ENCODE peak calls at places on chromosome 3, in six cellular contexts. H is endothelial cell of umbilical vein; D is NCI-H1092; X is stimulated activated naive CD4-positive, alpha-beta T cell; J is DMS 273 treated with DMSO at 0.1 percent for 48 hours; A is breast epithelium. Z is an unnamed sample.

GRCh38 chr3:108329947-108330346 is 33.6 kb downstream of the HHLA2 start:
- DNase-seq in D (no peak), A (no peak), J (no peak), H (no peak), X (no peak), Z (no peak)

GRCh38 chr3:63519426-63519825 is 133.0 kb upstream of the SNTN start:
- DNase-seq in H (no peak), A (no peak), X (no peak), D (no peak), J (no peak), Z (no peak)

GRCh38 chr3:161560006-161560637 is 63.5 kb downstream of the OTOL1 start:
- DNase-seq in D (peak), A (no peak), J (peak), X (no peak), H (no peak), Z (peak)

GRCh38 chr3:49158108-49158709 is 7.9 kb downstream of the CCDC71 start:
- DNase-seq in A (no peak), J (no peak), X (peak), H (no peak), D (no peak), Z (peak)

GRCh38 chr3:100525753-100526612 is 33.6 kb downstream of the TMEM45A start:
- DNase-seq in D (no peak), J (no peak), A (peak), H (no peak), X (no peak), Z (no peak)

GRCh38 chr3:98713984-98714383 is 49.2 kb upstream of the ST3GAL6 start:
- DNase-seq in J (no peak), A (no peak), H (no peak), X (no peak), D (no peak), Z (no peak)

GRCh38 chr3:25554376-25554775 is 110.3 kb downstream of the TOP2B start:
- DNase-seq in A (no peak), H (no peak), D (no peak), J (no peak), X (no peak), Z (no peak)

GRCh38 chr3:129230311-129231019 is 18.9 kb upstream of the COPG1 start:
- DNase-seq in X (no peak), J (no peak), A (no peak), D (no peak), H (peak), Z (no peak)

GRCh38 chr3:14451844-14452533 is 49.6 kb downstream of the SLC6A6 start:
- DNase-seq in H (peak), A (peak), J (no peak), X (no peak), D (no peak), Z (no peak)

GRCh38 chr3:156488771-156489170 is 66.1 kb downstream of the SSR3 start:
- DNase-seq in J (no peak), H (peak), A (no peak), X (no peak), D (no peak), Z (no peak)

GRCh38 chr3:78802588-78802930 is 965.2 kb downstream of the ROBO1 start:
- DNase-seq in D (no peak), H (no peak), X (no peak), A (no peak), J (no peak), Z (no peak)

GRCh38 chr3:123096701-123097100 is 29.9 kb downstream of the PDIA5 start:
- DNase-seq in H (no peak), D (no peak), X (no peak), J (peak), A (no peak), Z (no peak)

GRCh38 chr3:170484869-170485268 is 66.2 kb downstream of the CLDN11 start:
- DNase-seq in H (no peak), D (no peak), J (no peak), X (no peak), A (no peak), Z (no peak)

Z was measured in RPMI8226.